ENCODE peak calls at places on chromosomes 12 and 14, in five cellular contexts. A is upper lobe of right lung, G is bronchial epithelial cell, Q is GM10248, M is GM20000. O is an unnamed sample.

GRCh38 chr14:20436363-20436755 is 393 bp upstream of the KLHL33 start:
- DNase-seq in G (peak), A (no peak), Q (no peak), M (no peak), O (no peak)

GRCh38 chr14:80607430-80608200 is 333.9 kb downstream of the CEP128 start:
- DNase-seq in Q (no peak), G (no peak), M (no peak), A (no peak), O (no peak)

GRCh38 chr12:120235369-120236123 is 30.0 kb downstream of the PXN start:
- DNase-seq in Q (no peak), A (no peak), M (no peak), G (no peak), O (no peak)

GRCh38 chr14:89503458-89503996 is 86.5 kb upstream of the FOXN3 start:
- DNase-seq in Q (peak), M (peak), G (no peak), A (no peak), O (no peak)

GRCh38 chr12:31444801-31445200 is 118.9 kb upstream of the SINHCAF start:
- DNase-seq in G (no peak), M (no peak), A (no peak), Q (no peak), O (no peak)

GRCh38 chr14:32230181-32230580 is 27.1 kb upstream of the RNU6-8 start:
- DNase-seq in Q (no peak), G (peak), A (no peak), M (no peak), O (no peak)

GRCh38 chr12:71440393-71441349 is 1.1 kb downstream of the LGR5 start:
- DNase-seq in G (no peak), M (peak), A (peak), Q (no peak), O (no peak)

GRCh38 chr12:2749580-2749979 is 45.2 kb upstream of the FKBP4 start:
- DNase-seq in M (no peak), Q (no peak), A (no peak), G (no peak), O (no peak)

GRCh38 chr14:61264022-61264571 is 17.0 kb downstream of the TMEM30B start:
- DNase-seq in A (no peak), Q (no peak), G (no peak), M (no peak), O (no peak)

GRCh38 chr12:85036241-85036707 is at the start of the genes LRRIQ1 and TSPAN19:
- DNase-seq in Q (peak), M (peak), A (peak), G (peak), O (no peak)

GRCh38 chr12:5487076-5487475 is 55.2 kb downstream of the NTF3 start:
- DNase-seq in Q (no peak), A (no peak), M (no peak), G (no peak), O (no peak)

GRCh38 chr14:89331398-89331797 is 85.6 kb downstream of the FOXN3 start:
- DNase-seq in M (peak), Q (peak), A (no peak), G (no peak), O (no peak)

GRCh38 chr14:104135121-104135903 is 3.1 kb upstream of the KIF26A start:
- DNase-seq in M (no peak), Q (no peak), A (peak), G (peak), O (peak)

GRCh38 chr12:103800252-103800771 is 40.7 kb downstream of the NT5DC3 start:
- DNase-seq in M (no peak), A (no peak), G (no peak), Q (no peak), O (no peak)

GRCh38 chr14:89681086-89682018 is 264.3 kb upstream of the FOXN3 start:
- DNase-seq in Q (peak), A (no peak), M (peak), G (no peak), O (peak)

GRCh38 chr12:12008931-12009611 is 61.7 kb upstream of the BCL2L14 start:
- DNase-seq in M (no peak), Q (peak), A (no peak), G (peak), O (peak)

GRCh38 chr12:124053855-124054254 is 80.8 kb downstream of the ZNF664 start:
- DNase-seq in M (peak), A (no peak), Q (no peak), G (peak), O (no peak)

GRCh38 chr14:28609228-28609828 is 157.3 kb upstream of the FOXG1 start:
- DNase-seq in A (no peak), Q (no peak), M (peak), G (peak), O (no peak)

GRCh38 chr12:108399514-108399913 is 60.4 kb upstream of the CMKLR1 start:
- DNase-seq in A (no peak), Q (no peak), M (no peak), G (no peak), O (no peak)

GRCh38 chr12:6355491-6356373 is 13.9 kb upstream of the TNFRSF1A start:
- DNase-seq in A (no peak), M (no peak), Q (no peak), G (no peak), O (no peak)

GRCh38 chr12:118982308-118982707 is 967 bp downstream of the SRRM4 start:
- DNase-seq in Q (no peak), A (no peak), G (no peak), M (no peak), O (no peak)

GRCh38 chr14:87102979-87103378 is 890.0 kb downstream of the GALC start:
- DNase-seq in M (no peak), G (peak), A (no peak), Q (no peak), O (no peak)

GRCh38 chr14:102923201-102923919 is 897 bp downstream of the AMN start:
- DNase-seq in M (no peak), G (no peak), A (no peak), Q (no peak), O (no peak)

O was measured in activated effector memory CD4-positive, alpha-beta T cell treated with anti-CD3 and anti-CD28 coated beads, Interleukin-2, amount 50 U/mL, for 16 hours.